ENCODE peak calls at places on chromosomes 16 and 17, in five cellular contexts. Q, L, F, D and V are unnamed samples.

GRCh38 chr17:68288375-68288774 is 2.6 kb downstream of the SLC16A6 start:
- DNase-seq in F (no peak), L (no peak), Q (peak), D (no peak), V (peak)

GRCh38 chr16:25626172-25626571 is 65.6 kb upstream of the HS3ST4 start:
- DNase-seq in L (no peak), D (no peak), F (no peak), Q (no peak), V (no peak)

GRCh38 chr16:86457621-86458456 is 52.5 kb upstream of the FOXF1 start:
- DNase-seq in D (no peak), F (peak), Q (peak), L (no peak), V (no peak)

GRCh38 chr17:39530513-39530912 is 69.2 kb downstream of the CDK12 start:
- DNase-seq in F (no peak), Q (no peak), L (no peak), D (no peak), V (no peak)

GRCh38 chr16:72098936-72099335 is 5.3 kb downstream of the DHX38 start:
- DNase-seq in F (no peak), Q (no peak), D (no peak), L (no peak), V (no peak)

GRCh38 chr16:82936941-82937551 is 310.3 kb downstream of the CDH13 start:
- DNase-seq in D (no peak), L (no peak), Q (peak), F (peak), V (no peak)

GRCh38 chr16:19837331-19837943 is 47.2 kb downstream of the GPRC5B start:
- DNase-seq in F (no peak), D (no peak), Q (no peak), L (no peak), V (no peak)

GRCh38 chr17:56834380-56835258 is 668 bp downstream of the DGKE start:
- DNase-seq in D (peak), L (peak), F (peak), Q (peak), V (peak)

GRCh38 chr17:4004517-4005295 is 40.5 kb upstream of the ATP2A3 start:
- DNase-seq in Q (peak), D (peak), L (peak), F (no peak), V (peak)

GRCh38 chr16:11149011-11149616 is 106.9 kb downstream of the SOCS1 start:
- DNase-seq in L (peak), D (no peak), F (no peak), Q (no peak), V (no peak)

GRCh38 chr17:80827646-80828643 is 163.7 kb upstream of the CHMP6 start:
- DNase-seq in D (no peak), Q (no peak), F (no peak), L (no peak), V (no peak)

GRCh38 chr16:66487580-66488235 is 60.6 kb downstream of the BEAN1 start:
- DNase-seq in F (peak), L (no peak), Q (no peak), D (peak), V (no peak)
- TF ChIP-seq CTCF in F (no peak), L (no peak), Q (no peak), D (no peak), V (no peak)

GRCh38 chr17:9109933-9110332 is 88.6 kb downstream of the NTN1 start:
- DNase-seq in L (no peak), F (no peak), Q (no peak), D (no peak), V (no peak)

GRCh38 chr17:9115446-9116265 is 94.3 kb downstream of the NTN1 start:
- DNase-seq in Q (peak), D (peak), F (peak), L (peak), V (no peak)

GRCh38 chr17:9108166-9108565 is 86.9 kb downstream of the NTN1 start:
- DNase-seq in Q (no peak), F (no peak), L (no peak), D (no peak), V (no peak)

GRCh38 chr17:9107527-9107926 is 86.2 kb downstream of the NTN1 start:
- DNase-seq in F (no peak), Q (no peak), D (no peak), L (no peak), V (no peak)

DNA sequence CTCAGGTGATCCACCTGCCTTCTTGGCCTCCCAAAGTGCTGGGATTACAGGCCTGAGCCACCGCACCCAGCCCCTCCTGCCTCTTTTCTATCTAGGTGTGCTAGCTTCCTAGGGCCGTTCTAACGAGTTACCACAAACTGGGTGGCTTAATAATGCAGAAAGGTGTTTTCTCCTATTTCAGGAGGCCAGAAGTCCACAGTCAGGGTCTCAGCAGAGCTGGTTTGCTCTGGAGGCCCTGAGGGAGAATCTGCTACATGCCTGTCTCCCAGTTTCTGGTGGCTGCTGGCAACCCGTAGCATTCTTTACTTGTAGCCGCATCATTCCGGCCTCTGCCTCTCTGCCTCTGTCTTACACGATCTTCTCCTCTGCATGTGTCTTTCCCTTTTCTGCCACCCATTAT is 89.2 kb downstream of the NTN1 start:
- DNase-seq in Q (no peak), D (no peak), F (no peak), L (no peak), V (no peak)
- TF ChIP-seq CTCF in Q (no peak), D (no peak), F (no peak), L (no peak), V (no peak)

DNA sequence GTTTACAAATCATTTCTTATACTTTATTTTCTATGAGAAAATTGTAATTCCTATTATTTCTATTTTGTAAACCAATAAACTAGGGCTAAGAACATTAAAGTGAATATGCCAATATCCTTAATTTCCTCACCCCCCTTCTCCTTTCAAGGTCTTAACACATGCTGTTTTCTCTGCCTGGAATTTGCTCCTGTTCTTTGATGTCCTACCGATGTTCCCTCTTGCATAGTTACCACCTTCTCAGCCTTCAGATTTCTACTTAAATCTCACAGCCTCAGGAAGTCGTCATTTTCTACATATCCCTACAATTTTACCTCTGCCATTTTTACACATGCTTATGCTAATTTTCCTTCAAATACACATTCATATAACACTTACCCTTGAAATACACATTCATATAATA is 890.9 kb upstream of the CDH8 start:
- DNase-seq in D (no peak), L (no peak), Q (no peak), F (no peak), V (no peak)
- TF ChIP-seq CTCF in D (no peak), L (no peak), Q (no peak), F (no peak), V (no peak)

DNA sequence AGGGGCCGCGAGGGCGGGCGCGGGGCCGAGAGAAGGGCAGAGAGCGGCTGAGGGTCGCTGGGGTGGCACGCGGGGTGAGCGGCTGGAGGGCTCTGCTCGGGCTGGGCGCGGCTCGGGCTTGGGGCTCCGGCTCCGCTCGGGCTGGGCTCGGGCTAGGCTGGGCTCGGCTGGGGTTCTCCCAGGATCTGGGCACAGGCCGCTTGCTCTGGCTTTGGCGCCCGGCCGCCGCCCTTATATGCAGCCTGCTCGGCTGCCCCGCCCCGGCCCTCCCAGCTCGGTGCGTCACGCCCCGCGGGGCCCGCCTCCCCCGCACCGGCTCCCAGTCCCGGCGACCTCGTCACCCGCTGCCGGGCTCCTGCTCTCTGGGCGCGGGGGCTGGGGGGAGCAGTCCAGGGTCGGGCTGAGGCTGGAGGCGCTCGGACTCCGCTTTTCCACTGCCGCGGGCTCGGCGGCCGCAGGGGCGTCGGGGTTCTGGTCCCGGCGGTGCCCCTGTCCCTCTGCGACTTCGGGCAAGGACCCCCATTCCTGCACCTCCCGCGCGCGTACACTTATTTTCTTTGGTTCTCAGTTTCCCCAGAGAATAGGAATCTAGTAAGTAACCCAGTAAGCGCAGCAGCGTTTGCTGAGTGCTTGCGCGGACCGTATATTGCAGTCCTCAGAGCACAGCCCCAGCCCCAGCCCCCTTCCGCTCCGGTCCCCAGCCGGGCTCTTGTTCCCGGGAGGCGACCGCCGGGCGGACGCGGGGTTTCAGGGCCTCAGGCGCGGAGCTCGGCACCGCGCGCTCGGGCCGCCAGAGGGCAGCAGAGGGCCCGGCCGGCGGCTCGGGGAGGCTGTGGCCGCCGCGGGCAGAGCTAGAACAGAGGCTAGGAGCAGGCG is at the start of gene RASD1:
- DNase-seq in Q (peak), F (peak), D (peak), L (peak), V (peak)
- TF ChIP-seq CTCF in Q (peak), F (peak), D (peak), L (peak), V (peak)

GRCh38 chr16:31265329-31266245 is 5.8 kb downstream of the ITGAM start:
- DNase-seq in F (no peak), Q (no peak), L (peak), D (peak), V (peak)
- TF ChIP-seq CTCF in F (no peak), Q (no peak), L (no peak), D (no peak), V (no peak)

GRCh38 chr16:89636663-89637062 is 20.8 kb downstream of the CHMP1A start:
- DNase-seq in D (no peak), L (no peak), F (no peak), Q (no peak), V (no peak)

GRCh38 chr16:89638455-89638854 is 19.1 kb downstream of the CHMP1A start:
- DNase-seq in F (no peak), Q (no peak), L (no peak), D (no peak), V (no peak)

GRCh38 chr16:89633064-89633631 is 19.7 kb downstream of the DPEP1 start:
- DNase-seq in D (peak), Q (no peak), L (no peak), F (peak), V (no peak)

GRCh38 chr16:89639385-89639784 is 18.1 kb downstream of the CHMP1A start:
- DNase-seq in F (no peak), D (no peak), L (no peak), Q (no peak), V (no peak)

GRCh38 chr16:89637379-89637778 is 20.1 kb downstream of the CHMP1A start:
- DNase-seq in D (no peak), F (no peak), Q (no peak), L (peak), V (no peak)
- TF ChIP-seq CTCF in D (no peak), F (no peak), Q (no peak), L (peak), V (no peak)

GRCh38 chr17:17445925-17446665 is 30.7 kb upstream of the MED9 start:
- DNase-seq in Q (peak), L (no peak), F (peak), D (peak), V (no peak)
- TF ChIP-seq CTCF in Q (no peak), L (no peak), F (peak), D (no peak), V (no peak)

GRCh38 chr17:65219124-65219523 is 82.0 kb downstream of the RGS9 start:
- DNase-seq in Q (no peak), L (no peak), D (no peak), F (no peak), V (no peak)
- TF ChIP-seq CTCF in Q (peak), L (peak), D (no peak), F (peak), V (no peak)

GRCh38 chr16:85167589-85168537 is 55.6 kb upstream of the CIBAR2 start:
- DNase-seq in L (no peak), Q (no peak), F (no peak), D (no peak), V (no peak)

GRCh38 chr16:85170066-85171003 is 58.1 kb upstream of the CIBAR2 start:
- DNase-seq in F (no peak), L (peak), D (no peak), Q (no peak), V (peak)

GRCh38 chr16:85166699-85167588 is 54.7 kb upstream of the CIBAR2 start:
- DNase-seq in F (no peak), Q (no peak), L (no peak), D (no peak), V (no peak)

GRCh38 chr16:85169333-85170065 is 57.2 kb upstream of the CIBAR2 start:
- DNase-seq in D (no peak), Q (peak), L (peak), F (peak), V (peak)

GRCh38 chr16:85168732-85169256 is 56.5 kb upstream of the CIBAR2 start:
- DNase-seq in F (peak), Q (peak), D (no peak), L (peak), V (peak)
- TF ChIP-seq CTCF in F (no peak), Q (no peak), D (no peak), L (peak), V (no peak)

GRCh38 chr16:4682616-4683254 is 10.6 kb upstream of the NUDT16L1 start:
- DNase-seq in D (peak), L (peak), F (no peak), Q (peak), V (no peak)
- TF ChIP-seq CTCF in D (peak), L (peak), F (no peak), Q (peak), V (no peak)